ENCODE peak calls at places on chromosome 16, in ten cellular contexts. A is MM.1S; P is coronary artery; E is colonic mucosa; T is keratinocyte; O is CD8-positive, alpha-beta T cell; Q is tibial artery; G is GM23338; X is heart right ventricle; L is AG04450. R is an unnamed sample.

GRCh38 chr16:53434436-53435065 is at the start of gene RBL2:
- DNase-seq in O (peak), P (peak), Q (peak), G (peak), X (peak), E (peak), A (peak), L (no peak), T (no peak), R (peak)

GRCh38 chr16:5709889-5710288 is 612.3 kb upstream of the EEF2KMT start:
- DNase-seq in L (no peak), X (no peak), E (no peak), Q (no peak), P (no peak), T (no peak), G (peak), A (peak), O (no peak), R (no peak)

GRCh38 chr16:15981382-15981781 is 32.0 kb downstream of the ABCC1 start:
- DNase-seq in Q (no peak), O (no peak), X (no peak), L (no peak), A (no peak), E (no peak), G (no peak), T (no peak), P (no peak), R (no peak)

GRCh38 chr16:48632137-48632774 is 22.3 kb upstream of the N4BP1 start:
- DNase-seq in G (no peak), L (no peak), T (no peak), E (no peak), Q (no peak), O (no peak), X (no peak), P (peak), A (no peak), R (no peak)

GRCh38 chr16:50717109-50717893 is 23.9 kb downstream of the NOD2 start:
- DNase-seq in L (no peak), X (no peak), T (no peak), P (no peak), Q (no peak), E (no peak), G (no peak), A (no peak), O (no peak), R (no peak)

GRCh38 chr16:50462793-50463507 is 85.2 kb upstream of the NKD1 start:
- DNase-seq in T (no peak), L (no peak), G (peak), X (no peak), P (peak), A (no peak), Q (no peak), O (no peak), E (no peak), R (no peak)

GRCh38 chr16:57265850-57266530 is 18.5 kb downstream of the PLLP start:
- DNase-seq in P (no peak), O (no peak), G (no peak), X (peak), T (no peak), A (no peak), E (peak), Q (peak), L (no peak), R (no peak)

GRCh38 chr16:1651509-1652342 is 26.4 kb upstream of the JPT2 start:
- DNase-seq in X (no peak), A (no peak), G (no peak), Q (no peak), E (no peak), L (no peak), T (no peak), O (no peak), P (no peak), R (no peak)

GRCh38 chr16:28495098-28495793 is 803 bp downstream of the APOBR start:
- DNase-seq in T (no peak), X (no peak), P (no peak), O (no peak), Q (no peak), G (no peak), A (no peak), L (no peak), E (peak), R (no peak)

GRCh38 chr16:57996406-57997175 is 3.9 kb downstream of the ZNF319 start:
- DNase-seq in A (no peak), X (no peak), Q (no peak), P (no peak), L (no peak), G (no peak), E (no peak), T (no peak), O (no peak), R (no peak)

GRCh38 chr16:75246504-75247205 is 4.8 kb downstream of the BCAR1 start:
- DNase-seq in E (no peak), X (no peak), P (no peak), G (no peak), Q (no peak), O (no peak), L (no peak), T (no peak), A (no peak), R (peak)

DNA sequence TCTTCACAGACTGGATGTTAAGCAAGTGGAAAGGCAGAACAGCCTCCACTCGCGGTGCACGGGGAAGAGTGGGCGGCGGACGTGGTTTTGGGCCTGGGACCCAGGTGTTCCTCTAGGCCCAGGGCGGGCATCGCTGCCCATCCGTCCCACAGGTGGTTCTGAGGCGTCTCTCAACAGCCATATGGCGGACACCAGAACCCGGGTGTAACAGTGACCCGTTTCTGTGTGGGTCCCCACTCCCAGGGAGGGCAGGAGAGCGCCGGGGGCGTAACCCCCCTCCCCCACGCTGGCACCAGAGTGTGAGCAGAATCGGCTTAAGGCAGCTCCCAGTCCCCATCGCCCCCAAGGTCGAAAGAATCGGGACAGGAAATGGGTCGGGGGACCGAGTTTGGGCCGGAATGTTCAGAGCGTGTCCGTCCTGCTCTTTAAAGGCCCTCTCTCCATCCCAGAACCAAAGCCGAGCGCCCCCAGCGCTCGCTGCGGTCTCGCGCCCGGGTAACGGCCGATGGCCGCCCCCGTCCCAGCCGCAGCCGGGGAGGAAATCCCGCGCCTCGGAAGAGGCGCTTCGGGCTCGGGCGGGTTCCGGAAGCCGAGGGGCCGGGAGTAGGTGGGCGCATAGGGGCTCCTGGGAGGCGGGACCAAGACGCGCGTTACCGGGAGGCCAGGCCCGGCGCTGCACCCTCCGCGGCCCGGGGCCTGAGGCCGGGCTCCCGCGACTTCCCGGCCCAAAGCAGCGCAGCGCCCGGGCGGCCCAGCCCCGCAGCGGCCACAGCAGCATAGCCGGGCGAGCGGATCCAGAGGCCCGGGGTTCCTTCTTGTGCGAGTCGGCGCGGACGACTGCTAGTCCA is at the start of gene TK2:
- DNase-seq in A (peak), P (no peak), G (peak), X (peak), L (peak), T (no peak), Q (peak), E (peak), O (peak), R (peak)
- H3K27ac ChIP-seq in A (peak), P (peak), G (peak), X (peak), L (peak), T (peak), Q (peak), E (peak), O (peak), R (peak)

GRCh38 chr16:82643136-82643535 is 16.4 kb downstream of the CDH13 start:
- DNase-seq in L (no peak), O (no peak), P (no peak), X (no peak), Q (no peak), T (no peak), A (peak), G (no peak), E (no peak), R (no peak)
- TF ChIP-seq CTCF in L (no peak), O (no peak), P (no peak), X (no peak), Q (no peak), T (no peak), A (peak), G (no peak), E (no peak), R (no peak)

DNA sequence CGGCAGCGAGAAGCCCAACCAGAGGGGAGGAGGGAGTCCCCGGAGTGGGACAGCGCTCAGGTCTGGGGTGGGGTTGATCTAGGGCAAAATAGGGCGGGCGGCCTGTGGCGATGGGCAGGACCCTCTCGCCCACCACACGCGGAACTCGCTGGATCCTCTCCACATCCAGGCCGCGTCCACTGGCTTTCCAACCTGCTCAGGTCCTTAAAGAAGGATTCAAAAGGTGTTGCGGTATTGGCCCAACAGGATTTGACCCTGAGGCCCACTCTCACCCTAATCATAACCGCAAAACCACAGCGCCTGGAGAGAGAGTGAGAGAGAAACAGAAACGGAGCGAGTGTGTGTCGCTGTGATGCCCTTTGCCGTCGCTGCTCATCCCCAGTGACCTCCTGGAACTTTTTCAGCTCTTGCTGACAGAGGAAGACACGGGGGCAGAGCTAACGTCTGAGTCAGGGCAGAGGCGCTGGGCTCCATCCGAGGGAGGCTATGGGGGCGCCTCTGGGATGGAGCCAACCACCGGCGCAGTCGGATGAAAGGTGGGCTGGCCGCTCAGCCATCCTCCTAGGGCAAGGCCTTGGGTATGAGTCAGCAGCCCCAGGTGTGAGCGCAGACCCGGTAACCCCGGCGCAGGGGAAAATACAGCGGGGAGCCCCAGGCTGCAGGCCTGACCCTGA is 16.7 kb upstream of the OR1F1 start:
- DNase-seq in E (no peak), Q (no peak), X (no peak), P (no peak), L (no peak), A (peak), T (no peak), G (no peak), O (no peak), R (no peak)
- H3K4me3 ChIP-seq in E (no peak), Q (peak), X (peak), P (peak), L (no peak), A (peak), T (peak), G (peak), O (peak), R (no peak)

GRCh38 chr16:441447-441846 is 16.0 kb downstream of the RAB11FIP3 start:
- DNase-seq in E (no peak), O (no peak), Q (no peak), T (no peak), P (no peak), L (no peak), X (no peak), G (no peak), A (no peak), R (no peak)
- H3K27ac ChIP-seq in E (no peak), O (no peak), Q (no peak), T (no peak), P (no peak), L (no peak), X (no peak), G (peak), A (no peak), R (no peak)

DNA sequence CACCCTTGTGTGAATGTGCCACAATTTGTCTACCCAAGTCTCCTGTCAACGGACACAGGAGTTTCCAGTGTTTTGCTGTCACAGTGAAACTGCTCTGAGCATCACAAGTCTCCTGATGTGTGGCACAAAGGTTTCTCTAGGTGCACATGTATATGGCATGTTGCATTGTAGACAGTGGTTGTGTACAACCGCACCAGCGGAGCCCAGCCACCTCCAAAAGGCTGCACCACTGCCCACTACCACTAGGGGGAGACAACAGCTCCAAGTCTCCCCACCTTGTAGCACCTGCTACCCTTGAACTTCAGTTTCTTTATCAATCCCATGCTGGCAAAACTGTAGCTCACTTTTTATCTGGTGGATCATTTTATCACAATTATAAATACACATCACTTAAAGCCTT is 95.5 kb upstream of the ZNF469 start:
- DNase-seq in A (peak), L (no peak), X (no peak), G (peak), T (no peak), P (no peak), Q (no peak), E (no peak), O (no peak), R (no peak)
- TF ChIP-seq CTCF in A (peak), L (peak), X (peak), G (peak), T (peak), P (no peak), Q (no peak), E (peak), O (peak), R (peak)

GRCh38 chr16:87384162-87384999 is 805 bp upstream of the FBXO31 start:
- DNase-seq in Q (peak), L (no peak), G (peak), E (peak), A (no peak), O (no peak), X (peak), T (no peak), P (peak), R (no peak)

GRCh38 chr16:87380403-87380802 is 3.2 kb downstream of the FBXO31 start:
- DNase-seq in P (no peak), E (no peak), Q (no peak), O (no peak), L (no peak), T (no peak), G (no peak), A (no peak), X (no peak), R (no peak)

GRCh38 chr16:87383522-87384161 is at the start of gene FBXO31:
- DNase-seq in E (peak), L (peak), O (peak), A (peak), T (peak), Q (peak), X (peak), G (peak), P (peak), R (peak)

GRCh38 chr16:87382023-87382785 is 1.4 kb downstream of the FBXO31 start:
- DNase-seq in G (no peak), L (no peak), P (no peak), Q (no peak), A (no peak), T (no peak), E (peak), O (no peak), X (no peak), R (no peak)

GRCh38 chr16:87380875-87381274 is 2.7 kb downstream of the FBXO31 start:
- DNase-seq in A (no peak), L (no peak), T (no peak), Q (no peak), E (no peak), X (no peak), P (no peak), G (no peak), O (no peak), R (no peak)
- H3K4me3 ChIP-seq in A (no peak), L (peak), T (peak), Q (peak), E (no peak), X (no peak), P (peak), G (no peak), O (no peak), R (no peak)

DNA sequence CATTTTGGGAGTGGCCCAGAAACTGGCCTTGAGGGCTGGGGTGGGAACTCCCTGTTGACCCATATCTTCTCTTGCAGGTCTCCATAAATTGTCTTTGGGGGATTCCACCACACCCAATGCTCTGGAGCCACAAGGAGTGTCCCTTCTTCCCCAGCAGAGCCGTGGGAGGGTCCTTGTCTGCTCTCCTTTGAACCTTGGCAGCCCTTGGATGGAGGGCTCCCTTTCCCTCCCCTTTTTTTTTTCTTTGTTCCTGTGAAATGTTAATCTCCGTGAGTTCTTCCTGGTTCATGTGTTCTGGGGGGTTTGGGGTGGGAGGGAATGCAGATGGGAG is 6.3 kb downstream of the ELOB start:
- DNase-seq in G (no peak), O (no peak), P (no peak), X (no peak), A (no peak), Q (no peak), T (no peak), L (no peak), E (no peak), R (no peak)
- H3K27ac ChIP-seq in G (peak), O (no peak), P (no peak), X (no peak), A (no peak), Q (no peak), T (no peak), L (no peak), E (peak), R (no peak)

DNA sequence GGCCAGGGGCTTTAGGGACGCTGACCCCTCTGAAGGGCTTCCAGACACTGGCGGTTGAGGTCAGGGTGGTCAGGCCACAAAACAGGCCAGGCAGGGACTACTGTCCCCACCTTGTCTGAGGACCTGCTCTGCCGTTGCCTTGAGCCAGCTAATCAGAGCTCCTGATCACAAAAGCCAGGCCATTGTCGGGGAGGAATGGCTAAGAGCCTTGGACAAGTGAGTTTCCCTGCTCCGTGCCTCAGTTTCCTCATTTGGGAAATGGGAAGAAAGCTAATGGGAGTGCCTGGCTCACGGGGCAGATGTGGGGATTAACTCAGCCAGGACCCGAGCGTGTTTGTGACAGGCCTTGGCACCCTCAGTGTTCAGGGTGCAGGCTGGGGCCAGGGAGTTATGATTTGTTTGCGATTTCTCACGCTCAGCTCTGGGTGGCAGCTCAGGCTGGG is 246.5 kb upstream of the CIBAR2 start:
- DNase-seq in T (no peak), P (no peak), O (no peak), X (no peak), E (no peak), G (no peak), A (no peak), Q (no peak), L (no peak), R (no peak)
- TF ChIP-seq CTCF in T (no peak), P (no peak), O (no peak), X (no peak), E (no peak), G (no peak), A (no peak), Q (no peak), L (no peak), R (no peak)

R was measured in brain microvascular endothelial cell.